ENCODE peak calls at places on chromosomes 13 and 19, in seven cellular contexts. R, O, C, A, T, Z and I are unnamed samples.

GRCh38 chr13:98157188-98157587 is 14.3 kb downstream of the FARP1 start:
- DNase-seq in A (no peak), R (no peak), O (no peak), T (no peak), Z (no peak), C (no peak), I (no peak)

GRCh38 chr13:98482476-98483444 is 94.1 kb downstream of the STK24 start:
- DNase-seq in O (no peak), R (no peak), A (no peak), T (peak), Z (peak), C (no peak), I (peak)

GRCh38 chr19:13428352-13428751 is 77.9 kb downstream of the CACNA1A start:
- DNase-seq in R (peak), T (peak), C (peak), A (no peak), Z (peak), O (peak), I (peak)

GRCh38 chr19:56132316-56132822 is 8.7 kb upstream of the ZNF444 start:
- DNase-seq in O (no peak), C (no peak), T (no peak), A (no peak), R (no peak), Z (peak), I (no peak)

GRCh38 chr19:18109731-18110671 is 12.4 kb downstream of the MAST3 start:
- DNase-seq in Z (peak), A (peak), O (peak), R (peak), T (peak), C (no peak), I (peak)

GRCh38 chr13:77715233-77715891 is 17.9 kb downstream of the SLAIN1 start:
- DNase-seq in C (no peak), A (no peak), T (no peak), R (no peak), Z (no peak), O (no peak), I (no peak)

GRCh38 chr19:10927691-10928562 is 512 bp downstream of the YIPF2 start:
- DNase-seq in R (no peak), C (no peak), A (no peak), Z (peak), T (peak), O (no peak), I (peak)

GRCh38 chr19:47004012-47004465 is 15.6 kb upstream of the NPAS1 start:
- DNase-seq in C (no peak), Z (no peak), A (no peak), T (no peak), R (no peak), O (peak), I (no peak)

GRCh38 chr19:56403764-56404704 is at the start of gene ZNF583:
- DNase-seq in A (peak), Z (peak), T (peak), O (peak), C (peak), R (peak), I (peak)

GRCh38 chr19:18202759-18203407 is 959 bp downstream of the RAB3A start:
- DNase-seq in T (no peak), Z (peak), A (no peak), O (peak), R (peak), C (no peak), I (no peak)

GRCh38 chr13:67776171-67776570 is 546.0 kb upstream of the PCDH9 start:
- DNase-seq in C (no peak), R (no peak), T (no peak), A (no peak), Z (no peak), O (peak), I (no peak)

GRCh38 chr13:112685856-112686255 is 4.0 kb upstream of the ATP11A start:
- DNase-seq in A (no peak), C (no peak), R (no peak), O (peak), T (no peak), Z (no peak), I (no peak)

GRCh38 chr19:9144920-9145319 is 4.7 kb downstream of the ZNF317 start:
- DNase-seq in A (no peak), Z (no peak), C (no peak), R (no peak), T (no peak), O (peak), I (no peak)

GRCh38 chr13:35848868-35849644 is 282.1 kb downstream of the DCLK1 start:
- DNase-seq in R (no peak), A (no peak), T (no peak), O (peak), C (peak), Z (no peak), I (no peak)

GRCh38 chr19:7722231-7722651 is 9.7 kb downstream of the CLEC4G start:
- DNase-seq in A (no peak), C (peak), Z (no peak), T (no peak), O (peak), R (no peak), I (no peak)

GRCh38 chr19:50668416-50669318 is 19.4 kb downstream of the C19orf81 start:
- DNase-seq in C (no peak), O (no peak), R (no peak), T (no peak), A (peak), Z (no peak), I (no peak)

GRCh38 chr13:74052402-74052928 is 81.7 kb downstream of the KLF12 start:
- DNase-seq in C (no peak), O (no peak), Z (no peak), R (no peak), T (no peak), A (no peak), I (no peak)

GRCh38 chr19:51354103-51354741 is 12.0 kb downstream of the ETFB start:
- DNase-seq in T (no peak), R (no peak), Z (no peak), O (no peak), C (no peak), A (no peak), I (no peak)

GRCh38 chr13:24737042-24737441 is 26.9 kb upstream of the RNF17 start:
- DNase-seq in C (no peak), R (no peak), O (no peak), A (no peak), T (no peak), Z (no peak), I (no peak)